ENCODE peak calls at places on chromosome 1, in seven cellular contexts. One of them, this sample, is unnamed.

GRCh38 chr1:221478050-221478949 is 263.6 kb downstream of the DUSP10 start:
- DNase-seq in COR-L47: peak; percentile 31
- DNase-seq in esophagus squamous epithelium: no peak
- DNase-seq in AG20443: peak; percentile 83
- DNase-seq in left lung: peak; percentile 34
- DNase-seq in GM20000: peak; percentile 37
- DNase-seq in GF-D8: no peak
- DNase-seq in this sample: no peak

GRCh38 chr1:157515141-157515540 is 37.2 kb downstream of the FCRL5 start:
- DNase-seq in COR-L47: no peak
- DNase-seq in esophagus squamous epithelium: no peak
- DNase-seq in AG20443: no peak
- DNase-seq in left lung: no peak
- DNase-seq in GM20000: no peak
- DNase-seq in GF-D8: no peak
- DNase-seq in this sample: no peak

GRCh38 chr1:111990026-111990877 is 784 bp upstream of the KCND3 start:
- DNase-seq in COR-L47: peak; percentile 20
- DNase-seq in esophagus squamous epithelium: no peak
- DNase-seq in AG20443: no peak
- DNase-seq in left lung: no peak
- DNase-seq in GM20000: no peak
- DNase-seq in GF-D8: no peak
- DNase-seq in this sample: peak; percentile 67

GRCh38 chr1:29344336-29344735 is 108.0 kb downstream of the PTPRU start:
- DNase-seq in COR-L47: peak; percentile 25
- DNase-seq in esophagus squamous epithelium: no peak
- DNase-seq in AG20443: no peak
- DNase-seq in left lung: no peak
- DNase-seq in GM20000: no peak
- DNase-seq in GF-D8: no peak
- DNase-seq in this sample: peak; percentile 33

GRCh38 chr1:153532161-153532560 is 3.6 kb downstream of the S100A6 start:
- DNase-seq in COR-L47: no peak
- DNase-seq in esophagus squamous epithelium: no peak
- DNase-seq in AG20443: no peak
- DNase-seq in left lung: no peak
- DNase-seq in GM20000: no peak
- DNase-seq in GF-D8: no peak
- DNase-seq in this sample: peak; percentile 6

GRCh38 chr1:150660584-150660983 is 31.2 kb upstream of the ENSA start:
- DNase-seq in COR-L47: no peak
- DNase-seq in esophagus squamous epithelium: no peak
- DNase-seq in AG20443: no peak
- DNase-seq in left lung: no peak
- DNase-seq in GM20000: no peak
- DNase-seq in GF-D8: no peak
- DNase-seq in this sample: no peak

GRCh38 chr1:193538690-193539089 is 352.3 kb upstream of the B3GALT2 start:
- DNase-seq in COR-L47: no peak
- DNase-seq in esophagus squamous epithelium: no peak
- DNase-seq in AG20443: no peak
- DNase-seq in left lung: no peak
- DNase-seq in GM20000: no peak
- DNase-seq in GF-D8: no peak
- DNase-seq in this sample: no peak

GRCh38 chr1:116228501-116228900 is 117.3 kb downstream of the MAB21L3 start:
- DNase-seq in COR-L47: no peak
- DNase-seq in esophagus squamous epithelium: no peak
- DNase-seq in AG20443: no peak
- DNase-seq in left lung: no peak
- DNase-seq in GM20000: peak; percentile 23
- DNase-seq in GF-D8: no peak
- DNase-seq in this sample: no peak

GRCh38 chr1:224177356-224177999 is 5.6 kb upstream of the DEGS1 start:
- DNase-seq in COR-L47: no peak
- DNase-seq in esophagus squamous epithelium: no peak
- DNase-seq in AG20443: no peak
- DNase-seq in left lung: no peak
- DNase-seq in GM20000: no peak
- DNase-seq in GF-D8: no peak
- DNase-seq in this sample: no peak

GRCh38 chr1:64624446-64624766 is 120.5 kb upstream of the RAVER2 start:
- DNase-seq in COR-L47: no peak
- DNase-seq in esophagus squamous epithelium: no peak
- DNase-seq in AG20443: peak; percentile 74
- DNase-seq in left lung: no peak
- DNase-seq in GM20000: no peak
- DNase-seq in GF-D8: no peak
- DNase-seq in this sample: no peak